ENCODE peak calls at places on chromosomes 12 and 14, in six cellular contexts. E is AG10803, B is ovary, K is colonic mucosa, N is left lung, I is OCI-LY7. P is an unnamed sample.

GRCh38 chr14:76771432-76771980 is 10.2 kb downstream of the VASH1 start:
- DNase-seq in E (no peak), B (peak; percentile 6), K (peak; percentile 6), N (no peak), I (no peak), P (no peak)

GRCh38 chr14:94571950-94572349 is 9.3 kb upstream of the SERPINA5 start:
- DNase-seq in E (peak; percentile 24), B (no peak), K (no peak), N (no peak), I (no peak), P (peak; percentile 50)

GRCh38 chr12:55899035-55899434 is 28.7 kb downstream of the PYM1 start:
- DNase-seq in E (peak; percentile 31), B (no peak), K (no peak), N (no peak), I (no peak), P (peak; percentile 75)

GRCh38 chr12:86233126-86233525 is 23.1 kb downstream of the MGAT4C start:
- DNase-seq in E (no peak), B (no peak), K (no peak), N (no peak), I (no peak), P (peak; percentile 66)

GRCh38 chr14:21199611-21200570 is 44.0 kb upstream of the OR5AU1 start:
- DNase-seq in E (no peak), B (no peak), K (no peak), N (no peak), I (no peak), P (no peak)

GRCh38 chr12:19411234-19412221 is 27.8 kb upstream of the AEBP2 start:
- DNase-seq in E (no peak), B (no peak), K (no peak), N (no peak), I (no peak), P (no peak)

GRCh38 chr14:49945448-49946319 is 52.8 kb downstream of the ARF6 start:
- DNase-seq in E (no peak), B (no peak), K (no peak), N (no peak), I (no peak), P (no peak)

GRCh38 chr14:59355101-59355500 is 110.1 kb downstream of the GPR135 start:
- DNase-seq in E (no peak), B (no peak), K (no peak), N (no peak), I (peak; percentile 61), P (no peak)

GRCh38 chr12:5514545-5514944 is 82.6 kb downstream of the NTF3 start:
- DNase-seq in E (no peak), B (no peak), K (no peak), N (no peak), I (no peak), P (no peak)

GRCh38 chr12:107131832-107132616 is 38.7 kb upstream of the CRY1 start:
- DNase-seq in E (peak; percentile 61), B (no peak), K (peak; percentile 21), N (no peak), I (peak; percentile 46), P (peak; percentile 79)

GRCh38 chr14:86057018-86057667 is 527.2 kb downstream of the FLRT2 start:
- DNase-seq in E (peak; percentile 23), B (no peak), K (no peak), N (no peak), I (peak; percentile 22), P (peak; percentile 62)

GRCh38 chr14:68779761-68780323 is 13.0 kb downstream of the ZFP36L1 start:
- DNase-seq in E (peak; percentile 98), B (peak; percentile 20), K (peak; percentile 72), N (no peak), I (no peak), P (peak; percentile 73)

GRCh38 chr12:45407967-45408743 is 192.3 kb downstream of the ANO6 start:
- DNase-seq in E (no peak), B (no peak), K (no peak), N (no peak), I (peak; percentile 31), P (no peak)

GRCh38 chr14:30621354-30621953 is 665 bp upstream of the SCFD1 start:
- DNase-seq in E (peak; percentile 38), B (no peak), K (peak; percentile 39), N (no peak), I (peak; percentile 8), P (peak; percentile 39)

GRCh38 chr14:104657563-104658324 is 31.7 kb upstream of the INF2 start:
- DNase-seq in E (no peak), B (no peak), K (no peak), N (no peak), I (peak; percentile 98), P (no peak)

GRCh38 chr12:132462778-132463177 is 27.2 kb upstream of the FBRSL1 start:
- DNase-seq in E (no peak), B (no peak), K (no peak), N (no peak), I (no peak), P (no peak)

GRCh38 chr14:92323031-92323915 is at the start of gene SLC24A4:
- DNase-seq in E (no peak), B (peak; percentile 9), K (no peak), N (no peak), I (no peak), P (peak; percentile 6)

GRCh38 chr14:60064491-60065072 is 27.1 kb upstream of the PCNX4 start:
- DNase-seq in E (peak; percentile 55), B (no peak), K (no peak), N (no peak), I (peak; percentile 59), P (peak; percentile 72)

GRCh38 chr12:5884285-5884684 is 60.8 kb downstream of the ANO2 start:
- DNase-seq in E (no peak), B (no peak), K (no peak), N (no peak), I (no peak), P (no peak)

GRCh38 chr12:127595506-127595905 is 671.5 kb upstream of the TMEM132C start:
- DNase-seq in E (no peak), B (no peak), K (no peak), N (no peak), I (no peak), P (no peak)

GRCh38 chr12:100868487-100868886 is 73.9 kb downstream of the ANO4 start:
- DNase-seq in E (peak; percentile 64), B (no peak), K (no peak), N (no peak), I (no peak), P (peak; percentile 5)

GRCh38 chr12:93122089-93122488 is 193.0 kb upstream of the EEA1 start:
- DNase-seq in E (peak; percentile 79), B (no peak), K (no peak), N (no peak), I (no peak), P (peak; percentile 74)

GRCh38 chr12:113683566-113683965 is 211.9 kb upstream of the LHX5 start:
- DNase-seq in E (no peak), B (no peak), K (no peak), N (no peak), I (no peak), P (no peak)

GRCh38 chr12:13342971-13343370 is 146.4 kb downstream of the EMP1 start:
- DNase-seq in E (peak; percentile 53), B (no peak), K (no peak), N (no peak), I (no peak), P (no peak)

DNA sequence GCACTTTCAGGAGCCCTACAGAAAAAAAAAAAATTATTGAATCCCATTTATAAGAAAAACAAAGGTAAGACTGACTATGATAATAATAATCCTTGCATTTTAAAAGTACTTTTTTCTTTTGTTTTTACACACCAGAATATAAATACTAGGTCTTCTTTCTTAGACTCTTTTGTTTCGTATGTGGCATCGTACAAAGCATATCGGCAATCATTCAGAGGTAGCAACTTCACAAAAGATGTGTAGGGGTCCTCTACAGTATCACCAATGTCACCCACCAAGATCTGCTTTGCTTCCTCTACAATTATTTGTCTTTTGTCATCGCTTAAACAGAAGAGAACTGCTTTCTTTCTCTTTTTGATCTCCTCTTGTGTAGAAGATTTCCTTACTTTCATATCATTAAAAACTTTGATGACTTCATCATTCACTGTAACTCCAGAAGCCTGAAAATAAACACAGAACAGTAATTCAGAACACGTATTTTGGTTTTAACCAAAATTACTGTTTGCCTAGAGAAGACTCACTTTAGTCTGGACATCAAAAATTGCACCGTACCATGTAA is 1.2 kb downstream of the CFL2 start:
- DNase-seq in E (no peak), B (no peak), K (no peak), N (no peak), I (no peak), P (no peak)
- H3K4me3 ChIP-seq in E (peak overlapping the region; percentile 81), B (peak overlapping the region; percentile 98), K (peak overlapping the region; percentile 85), N (peak overlapping the region; percentile 81), I (peak overlapping the region; percentile 92), P (peak overlapping the region; percentile 87)

GRCh38 chr14:99687284-99688209 is 3.4 kb downstream of the CYP46A1 start:
- DNase-seq in E (no peak), B (peak; percentile 5), K (peak; percentile 25), N (no peak), I (peak; percentile 67), P (no peak)
- TF ChIP-seq CTCF in E (peak; percentile 54), B (no peak), K (peak; percentile 67), N (peak; percentile 45), I (peak; percentile 96), P (peak; percentile 68)

GRCh38 chr12:61804301-61804700 is 455.9 kb upstream of the USP15 start:
- DNase-seq in E (no peak), B (no peak), K (no peak), N (no peak), I (no peak), P (no peak)
- H3K4me3 ChIP-seq in E (no peak overlapping the region), B (no peak overlapping the region), K (no peak overlapping the region), N (no peak overlapping the region), I (no peak overlapping the region), P (no peak overlapping the region)

DNA sequence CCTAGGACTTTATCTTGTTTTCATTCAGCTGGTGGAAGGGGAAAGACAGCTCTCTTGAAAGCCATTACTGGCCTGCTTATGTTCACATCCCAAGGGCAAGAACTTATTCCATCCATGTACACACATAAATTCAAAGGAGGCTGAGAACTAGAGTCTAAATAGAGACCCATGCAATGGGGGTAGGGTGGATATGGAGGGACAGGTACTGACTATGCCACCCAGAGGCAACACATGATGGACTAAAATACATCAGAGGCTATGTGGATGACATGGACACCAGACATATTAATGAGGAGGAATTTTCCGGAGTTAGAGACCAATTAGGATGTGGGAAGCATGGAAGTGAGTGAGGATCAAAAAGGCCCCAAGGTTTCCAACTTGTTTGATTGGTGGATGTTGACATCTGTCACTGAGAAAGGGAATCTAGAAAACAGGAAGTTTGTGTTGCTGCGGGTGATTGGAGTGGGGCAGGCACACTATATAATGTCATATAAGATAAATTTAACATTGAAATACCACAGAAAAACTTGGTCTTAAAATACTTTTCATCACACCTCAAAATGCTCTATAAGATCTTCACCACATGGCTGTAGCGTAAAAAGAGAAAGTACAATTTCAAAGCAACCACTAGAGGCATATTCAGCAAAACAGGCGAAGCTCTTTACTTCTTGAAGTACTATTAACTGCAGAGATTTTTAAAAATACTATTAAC is 130.4 kb downstream of the GRIP1 start:
- DNase-seq in E (no peak), B (no peak), K (no peak), N (no peak), I (peak; percentile 59), P (peak; percentile 34)
- TF ChIP-seq CTCF in E (peak; percentile 28), B (no peak), K (no peak), N (no peak), I (peak; percentile 86), P (peak; percentile 43)

GRCh38 chr14:83826838-83827237 is 1703.1 kb upstream of the FLRT2 start:
- DNase-seq in E (peak; percentile 5), B (no peak), K (no peak), N (no peak), I (no peak), P (peak; percentile 49)
- H3K4me3 ChIP-seq in E (no peak overlapping the region), B (no peak overlapping the region), K (no peak overlapping the region), N (no peak overlapping the region), I (no peak overlapping the region), P (no peak overlapping the region)

P was measured in choroid plexus epithelial cell.